ENCODE peak calls at places on chromosomes 16 and 17, in four cellular contexts. M, V, U and Q are unnamed samples.

GRCh38 chr17:51814521-51814920 is 344.0 kb downstream of the CA10 start:
- DNase-seq in M (no peak), V (no peak), U (no peak), Q (no peak)

GRCh38 chr16:11586375-11586855 is 304 bp downstream of the LITAF start:
- DNase-seq in M (no peak), V (no peak), U (no peak), Q (no peak)

GRCh38 chr16:30609928-30610839 is at the start of gene ZNF689:
- DNase-seq in M (peak), V (peak), U (peak), Q (peak)

GRCh38 chr17:726331-726919 is 6.0 kb upstream of the TLCD3A start:
- DNase-seq in M (no peak), V (no peak), U (no peak), Q (no peak)

GRCh38 chr17:29368926-29369325 is 21.2 kb upstream of the TAOK1 start:
- DNase-seq in M (no peak), V (no peak), U (no peak), Q (no peak)

GRCh38 chr16:46980926-46981325 is 7.5 kb upstream of the DNAJA2 start:
- DNase-seq in M (no peak), V (no peak), U (no peak), Q (no peak)

GRCh38 chr17:2337152-2337810 is at the start of gene SGSM2:
- DNase-seq in M (peak), V (peak), U (no peak), Q (peak)

GRCh38 chr16:85041184-85041928 is 13.8 kb downstream of the KIAA0513 start:
- DNase-seq in M (no peak), V (no peak), U (no peak), Q (peak)

GRCh38 chr17:63240106-63240505 is 206.0 kb downstream of the CYB561 start:
- DNase-seq in M (no peak), V (no peak), U (no peak), Q (no peak)

GRCh38 chr17:21251611-21252010 is 1.6 kb downstream of the NATD1 start:
- DNase-seq in M (no peak), V (no peak), U (no peak), Q (no peak)

GRCh38 chr17:21253646-21254441 is 634 bp upstream of the NATD1 start:
- DNase-seq in M (no peak), V (no peak), U (no peak), Q (no peak)

GRCh38 chr17:21252875-21253645 is at the start of gene NATD1:
- DNase-seq in M (peak), V (peak), U (no peak), Q (peak)

GRCh38 chr17:21250719-21251305 is 2.4 kb downstream of the NATD1 start:
- DNase-seq in M (no peak), V (no peak), U (no peak), Q (no peak)

GRCh38 chr17:21252289-21252874 is 828 bp downstream of the NATD1 start:
- DNase-seq in M (no peak), V (no peak), U (no peak), Q (no peak)
- TF ChIP-seq SPI1 in M (no peak), V (no peak), U (no peak), Q (no peak)

DNA sequence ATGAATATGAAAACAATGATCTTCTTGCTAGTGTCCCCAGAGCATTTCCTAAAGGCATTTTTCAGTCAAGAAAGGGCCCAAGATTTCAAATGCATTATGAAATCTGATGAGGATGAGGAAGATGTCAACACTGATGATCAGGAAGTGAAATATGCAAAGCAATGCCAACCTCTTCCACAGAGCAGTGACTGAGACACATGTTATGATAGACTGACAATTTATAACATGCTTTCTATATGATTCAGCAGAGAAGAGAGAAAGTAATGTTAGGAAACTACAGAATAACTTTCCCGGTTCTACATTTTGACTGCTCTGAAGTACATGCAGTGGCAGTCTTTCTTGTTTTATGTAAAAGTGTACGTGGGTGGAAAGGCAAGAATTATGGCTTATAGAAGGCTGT is 859.1 kb upstream of the GOT2 start:
- DNase-seq in M (no peak), V (no peak), U (no peak), Q (no peak)
- TF ChIP-seq SPI1 in M (no peak), V (no peak), U (no peak), Q (no peak)

GRCh38 chr17:11813278-11813677 is 184.0 kb downstream of the ZNF18 start:
- DNase-seq in M (no peak), V (no peak), U (no peak), Q (no peak)

GRCh38 chr17:11805952-11806351 is 191.3 kb downstream of the ZNF18 start:
- DNase-seq in M (no peak), V (no peak), U (no peak), Q (no peak)

GRCh38 chr17:11803635-11804034 is 193.6 kb downstream of the ZNF18 start:
- DNase-seq in M (no peak), V (no peak), U (no peak), Q (no peak)

GRCh38 chr17:11803226-11803625 is 194.0 kb downstream of the ZNF18 start:
- DNase-seq in M (no peak), V (no peak), U (no peak), Q (no peak)

DNA sequence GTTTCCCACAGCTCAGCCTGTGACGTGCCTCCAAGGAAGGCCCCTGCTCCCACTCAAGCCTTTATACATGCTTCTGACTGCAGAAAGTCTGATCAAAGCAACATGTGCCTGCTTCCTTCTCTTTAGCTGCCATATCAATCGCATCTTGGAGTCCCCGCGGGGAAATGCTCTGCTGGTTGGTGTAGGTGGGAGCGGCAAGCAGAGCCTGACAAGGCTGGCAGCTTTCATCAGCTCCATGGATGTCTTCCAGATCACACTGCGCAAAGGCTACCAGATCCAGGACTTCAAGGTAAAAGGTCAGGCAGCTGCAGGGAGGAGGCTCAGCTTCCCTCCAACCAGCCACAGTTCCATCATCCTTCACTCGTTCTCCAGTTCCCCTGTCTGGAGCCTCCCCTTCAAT is 189.7 kb downstream of the ZNF18 start:
- DNase-seq in M (no peak), V (no peak), U (no peak), Q (no peak)
- TF ChIP-seq SPI1 in M (no peak), V (no peak), U (no peak), Q (no peak)

GRCh38 chr17:9839433-9839832 is 13.7 kb downstream of the GLP2R start:
- DNase-seq in M (no peak), V (no peak), U (no peak), Q (no peak)
- TF ChIP-seq SPI1 in M (no peak), V (no peak), U (no peak), Q (no peak)

DNA sequence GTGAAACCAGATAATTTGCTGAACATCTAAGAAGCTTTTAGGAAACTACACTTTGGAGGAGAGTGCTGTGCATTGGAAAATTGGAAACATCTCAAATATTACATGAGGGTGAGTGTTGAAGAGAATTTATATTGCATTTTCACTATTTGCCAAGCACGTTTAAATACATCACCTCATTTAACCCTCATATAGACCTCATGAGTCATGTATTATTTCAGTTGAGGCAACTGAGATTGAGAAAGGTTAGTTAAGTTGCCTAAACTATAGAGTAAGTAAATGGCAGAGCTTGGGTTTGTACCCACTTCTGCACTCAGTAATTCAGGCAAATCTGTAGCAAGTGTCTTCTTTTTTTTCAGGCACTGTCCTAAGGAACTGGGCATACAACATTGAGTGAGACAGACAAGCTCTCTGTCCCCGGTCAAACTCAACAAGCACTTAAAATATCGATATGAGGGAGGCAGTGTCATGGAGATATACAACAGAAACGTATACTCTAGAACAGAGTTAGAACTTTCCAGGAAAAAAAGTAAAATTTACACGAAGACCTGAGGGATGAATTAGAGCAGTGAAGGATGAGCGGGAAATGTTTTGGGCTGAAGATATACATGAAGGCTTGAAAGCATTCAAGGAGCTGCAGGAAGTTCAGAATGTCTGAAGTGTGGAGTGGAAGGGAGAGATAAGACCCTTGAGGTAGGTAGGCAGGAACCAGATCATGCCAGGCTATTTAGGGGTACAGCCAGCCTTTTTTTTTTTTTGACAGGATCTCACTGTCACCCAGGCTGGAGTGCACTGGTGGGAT is 3.5 kb upstream of the NLK start:
- DNase-seq in M (no peak), V (no peak), U (no peak), Q (no peak)
- TF ChIP-seq SPI1 in M (no peak), V (no peak), U (no peak), Q (no peak)